ENCODE peak calls at places on chromosomes 16 and 17, in seven cellular contexts. One of them, this sample, is unnamed.

GRCh38 chr17:40355123-40355803 is 9.3 kb downstream of the GJD3 start:
- DNase-seq in endothelial cell of umbilical vein: peak; percentile 72
- DNase-seq in fibroblast of pulmonary artery: peak; percentile 65
- DNase-seq in heart right ventricle: peak; percentile 75
- DNase-seq in mammary epithelial cell: no peak
- DNase-seq in bronchial epithelial cell: no peak
- DNase-seq in nephron progenitor cell: peak; percentile 90
- DNase-seq in this sample: no peak

GRCh38 chr17:76726231-76726765 is at the start of gene JMJD6:
- DNase-seq in mammary epithelial cell: peak; percentile 97
- DNase-seq in endothelial cell of umbilical vein: peak; percentile 96
- DNase-seq in nephron progenitor cell: peak; percentile 90
- DNase-seq in bronchial epithelial cell: peak; percentile 86
- DNase-seq in fibroblast of pulmonary artery: peak; percentile 97
- DNase-seq in heart right ventricle: peak; percentile 97
- DNase-seq in this sample: no peak

GRCh38 chr16:13938480-13938879 is 18.5 kb downstream of the ERCC4 start:
- DNase-seq in bronchial epithelial cell: no peak
- DNase-seq in endothelial cell of umbilical vein: no peak
- DNase-seq in nephron progenitor cell: no peak
- DNase-seq in mammary epithelial cell: no peak
- DNase-seq in heart right ventricle: no peak
- DNase-seq in fibroblast of pulmonary artery: no peak
- DNase-seq in this sample: no peak

GRCh38 chr17:82893779-82894178 is 54.0 kb upstream of the ZNF750 start:
- DNase-seq in nephron progenitor cell: no peak
- DNase-seq in fibroblast of pulmonary artery: peak; percentile 23
- DNase-seq in bronchial epithelial cell: no peak
- DNase-seq in heart right ventricle: no peak
- DNase-seq in endothelial cell of umbilical vein: peak; percentile 70
- DNase-seq in mammary epithelial cell: no peak
- DNase-seq in this sample: no peak

GRCh38 chr17:49575524-49576120 is at the start of gene NXPH3:
- DNase-seq in nephron progenitor cell: peak; percentile 82
- DNase-seq in mammary epithelial cell: peak; percentile 59
- DNase-seq in fibroblast of pulmonary artery: peak; percentile 53
- DNase-seq in bronchial epithelial cell: peak; percentile 25
- DNase-seq in endothelial cell of umbilical vein: peak; percentile 42
- DNase-seq in heart right ventricle: peak; percentile 62
- DNase-seq in this sample: no peak

GRCh38 chr17:77882481-77883212 is 75.9 kb upstream of the TNRC6C start:
- DNase-seq in heart right ventricle: peak; percentile 77
- DNase-seq in endothelial cell of umbilical vein: no peak
- DNase-seq in fibroblast of pulmonary artery: peak; percentile 90
- DNase-seq in mammary epithelial cell: peak; percentile 65
- DNase-seq in bronchial epithelial cell: peak; percentile 22
- DNase-seq in nephron progenitor cell: no peak
- DNase-seq in this sample: no peak

GRCh38 chr17:352421-353212 is at the start of gene RPH3AL:
- DNase-seq in fibroblast of pulmonary artery: peak; percentile 13
- DNase-seq in bronchial epithelial cell: peak; percentile 50
- DNase-seq in nephron progenitor cell: peak; percentile 49
- DNase-seq in mammary epithelial cell: no peak
- DNase-seq in endothelial cell of umbilical vein: peak; percentile 69
- DNase-seq in heart right ventricle: peak; percentile 69
- DNase-seq in this sample: peak; percentile 76

GRCh38 chr17:78377858-78378224 is 608 bp upstream of the PGS1 start:
- DNase-seq in endothelial cell of umbilical vein: no peak
- DNase-seq in bronchial epithelial cell: no peak
- DNase-seq in mammary epithelial cell: no peak
- DNase-seq in nephron progenitor cell: no peak
- DNase-seq in heart right ventricle: no peak
- DNase-seq in fibroblast of pulmonary artery: no peak
- DNase-seq in this sample: no peak

GRCh38 chr16:71367243-71367976 is 8.9 kb downstream of the CALB2 start:
- DNase-seq in fibroblast of pulmonary artery: peak; percentile 49
- DNase-seq in endothelial cell of umbilical vein: peak; percentile 24
- DNase-seq in mammary epithelial cell: peak; percentile 25
- DNase-seq in bronchial epithelial cell: peak; percentile 17
- DNase-seq in nephron progenitor cell: peak; percentile 80
- DNase-seq in heart right ventricle: no peak
- DNase-seq in this sample: no peak

GRCh38 chr17:76554131-76554530 is 14.3 kb downstream of the PRCD start:
- DNase-seq in bronchial epithelial cell: no peak
- DNase-seq in mammary epithelial cell: no peak
- DNase-seq in nephron progenitor cell: no peak
- DNase-seq in heart right ventricle: no peak
- DNase-seq in fibroblast of pulmonary artery: no peak
- DNase-seq in endothelial cell of umbilical vein: no peak
- DNase-seq in this sample: peak; percentile 68

GRCh38 chr17:44798352-44798751 is 31.7 kb downstream of the GJC1 start:
- DNase-seq in fibroblast of pulmonary artery: no peak
- DNase-seq in bronchial epithelial cell: no peak
- DNase-seq in heart right ventricle: no peak
- DNase-seq in endothelial cell of umbilical vein: no peak
- DNase-seq in nephron progenitor cell: no peak
- DNase-seq in mammary epithelial cell: no peak
- DNase-seq in this sample: no peak

GRCh38 chr16:46817961-46818360 is 13.0 kb downstream of the C16orf87 start:
- DNase-seq in mammary epithelial cell: no peak
- DNase-seq in heart right ventricle: no peak
- DNase-seq in bronchial epithelial cell: no peak
- DNase-seq in fibroblast of pulmonary artery: peak; percentile 10
- DNase-seq in endothelial cell of umbilical vein: peak; percentile 16
- DNase-seq in nephron progenitor cell: no peak
- DNase-seq in this sample: no peak

GRCh38 chr17:82668631-82669099 is 20.4 kb upstream of the WDR45B start:
- DNase-seq in fibroblast of pulmonary artery: peak; percentile 25
- DNase-seq in nephron progenitor cell: peak; percentile 64
- DNase-seq in mammary epithelial cell: peak; percentile 37
- DNase-seq in bronchial epithelial cell: peak; percentile 22
- DNase-seq in endothelial cell of umbilical vein: no peak
- DNase-seq in heart right ventricle: peak; percentile 54
- DNase-seq in this sample: no peak

GRCh38 chr17:27624555-27624954 is 6.4 kb upstream of the LGALS9 start:
- DNase-seq in endothelial cell of umbilical vein: no peak
- DNase-seq in bronchial epithelial cell: no peak
- DNase-seq in heart right ventricle: no peak
- DNase-seq in fibroblast of pulmonary artery: no peak
- DNase-seq in nephron progenitor cell: no peak
- DNase-seq in mammary epithelial cell: no peak
- DNase-seq in this sample: no peak
- TF ChIP-seq CTCF in endothelial cell of umbilical vein: no peak
- TF ChIP-seq CTCF in bronchial epithelial cell: no peak
- TF ChIP-seq CTCF in heart right ventricle: no peak
- TF ChIP-seq CTCF in fibroblast of pulmonary artery: no peak
- TF ChIP-seq CTCF in nephron progenitor cell: no peak
- TF ChIP-seq CTCF in mammary epithelial cell: no peak
- TF ChIP-seq CTCF in this sample: no peak

GRCh38 chr16:24816688-24817087 is 29.1 kb upstream of the SLC5A11 start:
- DNase-seq in fibroblast of pulmonary artery: no peak
- DNase-seq in nephron progenitor cell: no peak
- DNase-seq in bronchial epithelial cell: no peak
- DNase-seq in endothelial cell of umbilical vein: peak; percentile 23
- DNase-seq in heart right ventricle: no peak
- DNase-seq in mammary epithelial cell: no peak
- DNase-seq in this sample: no peak
- TF ChIP-seq CTCF in fibroblast of pulmonary artery: no peak
- TF ChIP-seq CTCF in nephron progenitor cell: no peak
- TF ChIP-seq CTCF in bronchial epithelial cell: no peak
- TF ChIP-seq CTCF in endothelial cell of umbilical vein: no peak
- TF ChIP-seq CTCF in heart right ventricle: no peak
- TF ChIP-seq CTCF in mammary epithelial cell: no peak
- TF ChIP-seq CTCF in this sample: no peak

DNA sequence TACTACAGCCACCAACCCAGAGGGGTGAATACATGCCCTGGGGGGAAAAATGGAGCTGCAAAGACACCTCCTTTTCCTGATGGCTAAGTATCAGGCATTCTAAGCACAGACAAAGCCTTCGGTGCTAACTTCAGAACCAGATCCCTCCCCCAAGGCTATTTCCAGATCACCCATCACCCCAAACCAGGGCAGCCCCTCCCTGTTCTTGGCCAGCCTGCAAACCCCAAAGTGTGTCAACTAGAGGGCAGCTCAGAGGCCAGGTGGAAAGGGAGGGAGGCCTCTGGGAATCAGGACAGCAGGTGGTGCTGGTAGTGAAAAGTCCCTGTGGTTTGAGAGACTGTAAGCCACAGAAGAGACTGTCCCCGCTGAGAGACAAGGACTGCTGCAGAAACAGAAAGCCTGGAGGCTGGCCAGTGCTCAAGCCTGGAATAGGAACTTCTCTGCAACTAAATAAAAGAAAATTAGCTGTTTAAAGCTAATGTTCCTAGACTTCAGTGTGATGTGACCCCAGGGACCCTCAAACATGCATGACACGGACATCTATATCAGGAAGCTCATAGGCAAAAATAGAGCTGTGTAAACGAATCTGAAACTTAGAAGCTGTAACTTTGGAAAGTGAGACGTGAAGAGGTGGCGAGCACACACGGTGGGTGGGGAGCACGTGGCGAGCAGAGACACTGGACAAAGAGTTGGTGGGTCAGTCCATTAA is 9.1 kb downstream of the TUBG1 start:
- DNase-seq in heart right ventricle: peak; percentile 70
- DNase-seq in fibroblast of pulmonary artery: no peak
- DNase-seq in bronchial epithelial cell: peak; percentile 57
- DNase-seq in nephron progenitor cell: peak; percentile 19
- DNase-seq in endothelial cell of umbilical vein: no peak
- DNase-seq in mammary epithelial cell: peak; percentile 73
- DNase-seq in this sample: no peak
- TF ChIP-seq CTCF in heart right ventricle: peak; percentile 53
- TF ChIP-seq CTCF in fibroblast of pulmonary artery: no peak
- TF ChIP-seq CTCF in bronchial epithelial cell: peak; percentile 59
- TF ChIP-seq CTCF in nephron progenitor cell: no peak
- TF ChIP-seq CTCF in endothelial cell of umbilical vein: no peak
- TF ChIP-seq CTCF in mammary epithelial cell: no peak
- TF ChIP-seq CTCF in this sample: peak; percentile 46

DNA sequence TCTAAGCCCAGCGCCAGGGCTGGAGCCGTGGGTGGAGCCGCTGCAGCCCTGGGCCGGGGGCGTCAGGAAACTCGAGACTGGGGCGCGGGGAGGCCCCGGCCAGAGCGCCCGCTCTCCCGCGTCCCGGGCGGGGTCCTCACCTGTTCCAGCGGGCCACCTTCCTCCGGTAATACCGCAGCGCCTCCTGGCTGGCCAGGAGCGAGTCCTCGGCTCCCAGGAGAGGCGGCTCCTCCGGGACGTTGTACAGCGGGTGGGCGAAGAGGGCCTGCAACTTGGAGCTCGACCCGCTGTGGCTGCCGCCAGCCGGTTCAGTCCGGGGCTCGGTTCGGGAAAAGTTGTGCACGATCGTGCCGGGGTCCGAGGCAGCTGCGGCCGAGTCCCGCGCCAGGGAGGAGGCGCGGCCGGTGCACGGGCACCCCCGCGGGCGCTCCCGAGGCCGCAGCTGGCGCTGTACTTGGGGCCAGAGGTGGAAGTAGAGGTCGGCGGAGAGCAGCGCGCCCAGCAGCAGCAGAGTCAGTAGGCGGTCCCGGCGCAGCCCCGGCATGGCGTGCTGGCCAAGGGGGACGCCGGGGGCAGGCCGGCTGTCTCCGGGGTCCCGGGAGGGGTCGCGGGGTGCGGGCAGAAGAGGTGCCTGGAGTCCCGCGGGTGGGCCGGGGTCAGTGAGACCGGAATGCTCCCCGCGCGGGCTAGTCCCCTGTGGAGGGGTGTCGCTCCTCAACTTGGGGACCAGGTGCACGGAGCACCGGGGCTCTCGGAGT is 865 bp downstream of the FAM20A start:
- DNase-seq in bronchial epithelial cell: no peak
- DNase-seq in nephron progenitor cell: peak; percentile 65
- DNase-seq in mammary epithelial cell: peak; percentile 27
- DNase-seq in heart right ventricle: peak; percentile 24
- DNase-seq in endothelial cell of umbilical vein: no peak
- DNase-seq in fibroblast of pulmonary artery: no peak
- DNase-seq in this sample: no peak
- TF ChIP-seq CTCF in bronchial epithelial cell: peak; percentile 68
- TF ChIP-seq CTCF in nephron progenitor cell: no peak
- TF ChIP-seq CTCF in mammary epithelial cell: peak; percentile 15
- TF ChIP-seq CTCF in heart right ventricle: peak; percentile 55
- TF ChIP-seq CTCF in endothelial cell of umbilical vein: no peak
- TF ChIP-seq CTCF in fibroblast of pulmonary artery: peak; percentile 11
- TF ChIP-seq CTCF in this sample: peak; percentile 32

This sample was measured in epithelial cell of proximal tubule.